ENCODE peak calls at places on chromosomes 4 and X, in six cellular contexts. P, C, J, T, O and Z are unnamed samples.

GRCh38 chrX:17968367-17968766 is 107.3 kb upstream of the RAI2 start:
- DNase-seq in P (no peak), C (no peak), J (no peak), T (no peak), O (no peak), Z (no peak)

GRCh38 chrX:102976290-102976689 is 39.2 kb downstream of the RAB40AL start:
- DNase-seq in P (no peak), C (no peak), J (no peak), T (no peak), O (no peak), Z (no peak)

GRCh38 chrX:12315526-12315925 is 177.3 kb downstream of the FRMPD4 start:
- DNase-seq in P (no peak), C (no peak), J (no peak), T (no peak), O (no peak), Z (no peak)

GRCh38 chr4:175373031-175373430 is 439.0 kb downstream of the GPM6A start:
- DNase-seq in P (no peak), C (no peak), J (no peak), T (no peak), O (no peak), Z (no peak)

GRCh38 chrX:48083212-48083611 is 11.8 kb upstream of the ZNF630 start:
- DNase-seq in P (peak), C (peak), J (peak), T (peak), O (peak), Z (no peak)

GRCh38 chrX:150155396-150156048 is 207.6 kb upstream of the MAMLD1 start:
- DNase-seq in P (no peak), C (no peak), J (no peak), T (no peak), O (no peak), Z (no peak)

GRCh38 chr4:65999518-65999871 is 329.2 kb upstream of the EPHA5 start:
- DNase-seq in P (no peak), C (no peak), J (no peak), T (no peak), O (no peak), Z (no peak)

GRCh38 chr4:102439835-102440234 is 61.3 kb upstream of the NFKB1 start:
- DNase-seq in P (peak), C (no peak), J (no peak), T (peak), O (no peak), Z (no peak)

GRCh38 chr4:8905236-8905772 is 33.7 kb upstream of the HMX1 start:
- DNase-seq in P (no peak), C (no peak), J (no peak), T (no peak), O (peak), Z (no peak)

GRCh38 chr4:106266201-106266600 is 49.8 kb downstream of the TBCK start:
- DNase-seq in P (peak), C (peak), J (no peak), T (peak), O (no peak), Z (peak)

DNA sequence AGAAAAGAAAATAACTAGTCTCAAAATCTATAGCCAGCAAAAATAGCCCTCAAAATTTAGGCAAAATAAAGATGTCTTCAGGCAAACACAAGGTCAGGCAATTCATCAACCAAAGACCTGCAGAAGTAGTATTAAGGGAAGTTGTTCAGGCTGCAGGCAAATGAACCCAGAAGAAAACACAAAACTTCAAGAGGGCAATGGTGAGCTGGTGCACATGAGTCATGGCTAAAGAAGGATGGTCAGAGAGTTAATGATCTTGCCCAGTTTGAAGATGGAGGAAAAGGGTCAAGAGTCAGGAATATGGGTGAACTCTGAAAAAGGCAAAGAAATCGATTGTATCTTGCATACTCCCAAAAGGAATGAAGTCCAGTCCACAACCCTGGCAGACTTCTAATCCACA is 83.1 kb upstream of the FAT4 start:
- DNase-seq in P (no peak), C (no peak), J (no peak), T (no peak), O (no peak), Z (no peak)
- TF ChIP-seq ATF3 in P (no peak), C (no peak), J (no peak), T (no peak), O (no peak), Z (no peak)

GRCh38 chr4:1239141-1239948 is 9.6 kb downstream of the CTBP1 start:
- DNase-seq in P (no peak), C (no peak), J (no peak), T (no peak), O (peak), Z (no peak)
- TF ChIP-seq ATF3 in P (no peak), C (no peak), J (no peak), T (no peak), O (no peak), Z (no peak)

GRCh38 chrX:27132851-27133250 is 330.3 kb downstream of the PPP4R3C start:
- DNase-seq in P (no peak), C (no peak), J (no peak), T (no peak), O (no peak), Z (no peak)
- TF ChIP-seq ATF3 in P (no peak), C (no peak), J (no peak), T (no peak), O (no peak), Z (no peak)

GRCh38 chrX:136446208-136446607 is 41.5 kb upstream of the BRS3 start:
- DNase-seq in P (no peak), C (no peak), J (no peak), T (no peak), O (no peak), Z (no peak)
- TF ChIP-seq ATF3 in P (no peak), C (no peak), J (no peak), T (no peak), O (no peak), Z (no peak)

GRCh38 chrX:100895365-100896075 is 21.4 kb upstream of the NOX1 start:
- DNase-seq in P (peak), C (peak), J (no peak), T (peak), O (peak), Z (no peak)
- TF ChIP-seq ATF3 in P (no peak), C (no peak), J (no peak), T (no peak), O (no peak), Z (no peak)

GRCh38 chrX:79095441-79096338 is 48.8 kb upstream of the GPR174 start:
- DNase-seq in P (no peak), C (no peak), J (no peak), T (no peak), O (no peak), Z (no peak)

GRCh38 chrX:79094075-79094832 is 50.2 kb upstream of the GPR174 start:
- DNase-seq in P (no peak), C (no peak), J (no peak), T (no peak), O (no peak), Z (no peak)

GRCh38 chrX:79100791-79101484 is 43.5 kb upstream of the GPR174 start:
- DNase-seq in P (no peak), C (no peak), J (no peak), T (no peak), O (no peak), Z (no peak)

DNA sequence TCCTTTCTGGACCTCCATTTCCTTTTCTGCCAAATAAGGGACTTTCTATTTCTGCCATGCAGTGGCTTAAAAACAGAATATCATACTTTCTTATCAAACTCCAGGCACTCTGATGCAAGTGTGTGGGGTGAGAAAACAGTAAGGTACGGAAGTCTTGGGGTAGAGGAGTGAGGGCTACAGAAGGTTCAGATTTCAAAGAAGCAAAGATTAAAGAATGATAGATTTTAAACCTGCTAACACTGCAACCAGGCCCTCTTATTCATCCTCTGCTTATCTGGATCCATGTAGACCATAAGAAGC is 48.2 kb upstream of the GPR174 start:
- DNase-seq in P (no peak), C (no peak), J (no peak), T (no peak), O (no peak), Z (no peak)
- TF ChIP-seq ATF3 in P (no peak), C (no peak), J (no peak), T (no peak), O (no peak), Z (no peak)

DNA sequence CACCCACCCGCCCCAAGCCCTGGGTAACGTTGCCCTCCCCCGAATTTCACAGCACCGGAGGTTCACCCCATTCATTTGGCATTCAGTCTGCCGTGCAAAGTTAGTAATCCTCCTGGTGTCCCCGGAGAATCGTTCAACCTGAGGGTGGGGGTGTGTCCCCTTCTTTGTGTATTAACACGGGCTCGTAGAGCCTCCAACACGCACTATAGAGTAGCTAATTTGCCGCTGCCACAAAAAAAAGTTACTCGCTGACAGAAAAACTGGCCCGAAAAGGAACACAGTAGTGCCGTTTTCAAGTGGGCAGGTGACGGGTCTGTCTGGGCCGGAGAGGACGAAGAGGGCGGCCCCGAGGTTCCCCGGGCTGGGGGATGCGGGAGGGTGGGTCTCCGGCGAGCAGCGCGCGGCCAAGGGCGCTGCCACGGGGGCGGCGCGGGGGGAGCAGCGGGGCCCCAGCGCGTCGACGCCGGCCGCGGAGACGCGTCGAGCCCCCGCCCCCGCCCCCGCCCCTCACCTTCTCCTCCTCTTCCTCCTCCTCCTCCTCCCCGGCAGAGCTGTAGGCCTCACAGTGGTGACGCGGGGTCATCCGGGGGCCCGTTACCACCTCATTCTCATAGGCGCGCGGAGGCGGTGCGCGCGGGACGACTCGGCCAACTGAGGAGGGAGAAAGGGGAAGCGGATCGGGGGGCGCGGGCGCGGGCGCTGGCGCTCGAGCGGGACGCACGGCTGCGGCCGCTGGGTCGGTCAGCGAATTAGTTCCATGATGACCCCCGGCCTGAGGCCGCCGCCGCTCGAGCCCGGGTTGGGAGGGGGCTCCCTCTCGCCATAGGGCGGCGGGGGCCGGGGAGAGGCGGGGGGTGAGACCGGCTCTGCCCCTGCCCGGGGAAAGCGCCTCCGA is 581 bp downstream of the CCNI start:
- DNase-seq in P (peak), C (no peak), J (peak), T (peak), O (peak), Z (no peak)
- TF ChIP-seq ATF3 in P (no peak), C (no peak), J (no peak), T (no peak), O (no peak), Z (no peak)